ENCODE peak calls at places on chromosomes 12 and 14, in seven cellular contexts. One of them, this sample, is unnamed.

GRCh38 chr12:108729612-108730336 is 1.5 kb downstream of the CORO1C start:
- DNase-seq in stomach: no peak
- DNase-seq in EL: peak; percentile 55
- DNase-seq in NCI-H1092 treated with DMSO at 0.1 percent for 48 hours: peak; percentile 34
- DNase-seq in body of pancreas: peak; percentile 9
- DNase-seq in left colon: no peak
- DNase-seq in anterior cingulate cortex: no peak
- DNase-seq in this sample: no peak

GRCh38 chr14:23067847-23068791 is 10.8 kb upstream of the CDH24 start:
- DNase-seq in stomach: no peak
- DNase-seq in EL: peak; percentile 18
- DNase-seq in NCI-H1092 treated with DMSO at 0.1 percent for 48 hours: no peak
- DNase-seq in body of pancreas: no peak
- DNase-seq in left colon: no peak
- DNase-seq in anterior cingulate cortex: no peak
- DNase-seq in this sample: no peak

GRCh38 chr12:19222566-19222965 is 93.0 kb downstream of the PLEKHA5 start:
- DNase-seq in stomach: no peak
- DNase-seq in EL: no peak
- DNase-seq in NCI-H1092 treated with DMSO at 0.1 percent for 48 hours: peak; percentile 60
- DNase-seq in body of pancreas: no peak
- DNase-seq in left colon: no peak
- DNase-seq in anterior cingulate cortex: no peak
- DNase-seq in this sample: no peak

GRCh38 chr12:105538880-105539279 is 208.4 kb downstream of the C12orf75 start:
- DNase-seq in stomach: no peak
- DNase-seq in EL: no peak
- DNase-seq in NCI-H1092 treated with DMSO at 0.1 percent for 48 hours: no peak
- DNase-seq in body of pancreas: no peak
- DNase-seq in left colon: no peak
- DNase-seq in anterior cingulate cortex: no peak
- DNase-seq in this sample: no peak

GRCh38 chr12:95396849-95397498 is 77.0 kb upstream of the METAP2 start:
- DNase-seq in stomach: no peak
- DNase-seq in EL: peak; percentile 46
- DNase-seq in NCI-H1092 treated with DMSO at 0.1 percent for 48 hours: no peak
- DNase-seq in body of pancreas: no peak
- DNase-seq in left colon: no peak
- DNase-seq in anterior cingulate cortex: no peak
- DNase-seq in this sample: no peak

GRCh38 chr12:86138770-86139169 is 117.4 kb downstream of the MGAT4C start:
- DNase-seq in stomach: no peak
- DNase-seq in EL: no peak
- DNase-seq in NCI-H1092 treated with DMSO at 0.1 percent for 48 hours: no peak
- DNase-seq in body of pancreas: no peak
- DNase-seq in left colon: no peak
- DNase-seq in anterior cingulate cortex: no peak
- DNase-seq in this sample: no peak

GRCh38 chr14:103136388-103137271 is 13.4 kb downstream of the TNFAIP2 start:
- DNase-seq in stomach: no peak
- DNase-seq in EL: peak; percentile 81
- DNase-seq in NCI-H1092 treated with DMSO at 0.1 percent for 48 hours: no peak
- DNase-seq in body of pancreas: no peak
- DNase-seq in left colon: no peak
- DNase-seq in anterior cingulate cortex: no peak
- DNase-seq in this sample: no peak

GRCh38 chr12:28974166-28974565 is 174.9 kb upstream of the FAR2 start:
- DNase-seq in stomach: no peak
- DNase-seq in EL: peak; percentile 45
- DNase-seq in NCI-H1092 treated with DMSO at 0.1 percent for 48 hours: no peak
- DNase-seq in body of pancreas: no peak
- DNase-seq in left colon: no peak
- DNase-seq in anterior cingulate cortex: no peak
- DNase-seq in this sample: no peak

GRCh38 chr14:33802737-33803136 is 148.1 kb downstream of the EGLN3 start:
- DNase-seq in stomach: no peak
- DNase-seq in EL: no peak
- DNase-seq in NCI-H1092 treated with DMSO at 0.1 percent for 48 hours: no peak
- DNase-seq in body of pancreas: no peak
- DNase-seq in left colon: no peak
- DNase-seq in anterior cingulate cortex: no peak
- DNase-seq in this sample: no peak

GRCh38 chr12:114697246-114697716 is 13.3 kb upstream of the TBX3 start:
- DNase-seq in stomach: no peak
- DNase-seq in EL: no peak
- DNase-seq in NCI-H1092 treated with DMSO at 0.1 percent for 48 hours: no peak
- DNase-seq in body of pancreas: no peak
- DNase-seq in left colon: no peak
- DNase-seq in anterior cingulate cortex: no peak
- DNase-seq in this sample: no peak

GRCh38 chr14:75257241-75257640 is 21.4 kb upstream of the FOS start:
- DNase-seq in stomach: no peak
- DNase-seq in EL: peak; percentile 33
- DNase-seq in NCI-H1092 treated with DMSO at 0.1 percent for 48 hours: no peak
- DNase-seq in body of pancreas: no peak
- DNase-seq in left colon: no peak
- DNase-seq in anterior cingulate cortex: no peak
- DNase-seq in this sample: no peak

GRCh38 chr12:75720807-75721206 is 209.4 kb upstream of the KRR1 start:
- DNase-seq in stomach: peak; percentile 55
- DNase-seq in EL: no peak
- DNase-seq in NCI-H1092 treated with DMSO at 0.1 percent for 48 hours: peak; percentile 55
- DNase-seq in body of pancreas: peak; percentile 66
- DNase-seq in left colon: no peak
- DNase-seq in anterior cingulate cortex: no peak
- DNase-seq in this sample: no peak

GRCh38 chr12:2283910-2284309 is 231.1 kb downstream of the CACNA1C start:
- DNase-seq in stomach: no peak
- DNase-seq in EL: peak; percentile 51
- DNase-seq in NCI-H1092 treated with DMSO at 0.1 percent for 48 hours: no peak
- DNase-seq in body of pancreas: no peak
- DNase-seq in left colon: no peak
- DNase-seq in anterior cingulate cortex: no peak
- DNase-seq in this sample: peak; percentile 39

GRCh38 chr12:125185311-125185739 is 120.1 kb downstream of the AACS start:
- DNase-seq in stomach: no peak
- DNase-seq in EL: no peak
- DNase-seq in NCI-H1092 treated with DMSO at 0.1 percent for 48 hours: no peak
- DNase-seq in body of pancreas: no peak
- DNase-seq in left colon: no peak
- DNase-seq in anterior cingulate cortex: no peak
- DNase-seq in this sample: no peak

GRCh38 chr12:127957001-127957660 is 309.8 kb upstream of the TMEM132C start:
- DNase-seq in stomach: no peak
- DNase-seq in EL: peak; percentile 72
- DNase-seq in NCI-H1092 treated with DMSO at 0.1 percent for 48 hours: no peak
- DNase-seq in body of pancreas: no peak
- DNase-seq in left colon: no peak
- DNase-seq in anterior cingulate cortex: no peak
- DNase-seq in this sample: no peak

GRCh38 chr12:57815177-57816000 is 3.1 kb downstream of the AVIL start:
- DNase-seq in stomach: no peak
- DNase-seq in EL: no peak
- DNase-seq in NCI-H1092 treated with DMSO at 0.1 percent for 48 hours: no peak
- DNase-seq in body of pancreas: no peak
- DNase-seq in left colon: no peak
- DNase-seq in anterior cingulate cortex: no peak
- DNase-seq in this sample: no peak

GRCh38 chr12:49619286-49619685 is 4.1 kb upstream of the PRPF40B start:
- DNase-seq in stomach: no peak
- DNase-seq in EL: no peak
- DNase-seq in NCI-H1092 treated with DMSO at 0.1 percent for 48 hours: no peak
- DNase-seq in body of pancreas: no peak
- DNase-seq in left colon: no peak
- DNase-seq in anterior cingulate cortex: no peak
- DNase-seq in this sample: no peak

GRCh38 chr14:92751819-92752218 is 3.4 kb upstream of the LGMN start:
- DNase-seq in stomach: no peak
- DNase-seq in EL: no peak
- DNase-seq in NCI-H1092 treated with DMSO at 0.1 percent for 48 hours: no peak
- DNase-seq in body of pancreas: no peak
- DNase-seq in left colon: no peak
- DNase-seq in anterior cingulate cortex: no peak
- DNase-seq in this sample: no peak

GRCh38 chr14:100749967-100750597 is 23.4 kb downstream of the DLK1 start:
- DNase-seq in stomach: no peak
- DNase-seq in EL: no peak
- DNase-seq in NCI-H1092 treated with DMSO at 0.1 percent for 48 hours: no peak
- DNase-seq in body of pancreas: no peak
- DNase-seq in left colon: no peak
- DNase-seq in anterior cingulate cortex: no peak
- DNase-seq in this sample: no peak

GRCh38 chr14:52695481-52696091 is at the start of gene ERO1A:
- DNase-seq in stomach: peak; percentile 88
- DNase-seq in EL: peak; percentile 87
- DNase-seq in NCI-H1092 treated with DMSO at 0.1 percent for 48 hours: peak; percentile 85
- DNase-seq in body of pancreas: peak; percentile 90
- DNase-seq in left colon: peak; percentile 89
- DNase-seq in anterior cingulate cortex: peak; percentile 74
- DNase-seq in this sample: peak; percentile 93

GRCh38 chr14:38143651-38144505 is 63.8 kb upstream of the SSTR1 start:
- DNase-seq in stomach: no peak
- DNase-seq in EL: peak; percentile 93
- DNase-seq in NCI-H1092 treated with DMSO at 0.1 percent for 48 hours: no peak
- DNase-seq in body of pancreas: no peak
- DNase-seq in left colon: no peak
- DNase-seq in anterior cingulate cortex: no peak
- DNase-seq in this sample: no peak

GRCh38 chr14:99586761-99587462 is 17.1 kb downstream of the CCDC85C start:
- DNase-seq in stomach: no peak
- DNase-seq in EL: peak; percentile 70
- DNase-seq in NCI-H1092 treated with DMSO at 0.1 percent for 48 hours: no peak
- DNase-seq in body of pancreas: no peak
- DNase-seq in left colon: no peak
- DNase-seq in anterior cingulate cortex: no peak
- DNase-seq in this sample: no peak

GRCh38 chr12:83389237-83389996 is 702.7 kb downstream of the TMTC2 start:
- DNase-seq in stomach: no peak
- DNase-seq in EL: no peak
- DNase-seq in NCI-H1092 treated with DMSO at 0.1 percent for 48 hours: no peak
- DNase-seq in body of pancreas: peak; percentile 68
- DNase-seq in left colon: peak; percentile 23
- DNase-seq in anterior cingulate cortex: no peak
- DNase-seq in this sample: peak; percentile 54

GRCh38 chr12:18454330-18454729 is 193.0 kb downstream of the PIK3C2G start:
- DNase-seq in stomach: no peak
- DNase-seq in EL: no peak
- DNase-seq in NCI-H1092 treated with DMSO at 0.1 percent for 48 hours: no peak
- DNase-seq in body of pancreas: no peak
- DNase-seq in left colon: no peak
- DNase-seq in anterior cingulate cortex: no peak
- DNase-seq in this sample: no peak

GRCh38 chr12:6341439-6342139 is at the start of gene TNFRSF1A:
- DNase-seq in stomach: peak; percentile 75
- DNase-seq in EL: peak; percentile 82
- DNase-seq in NCI-H1092 treated with DMSO at 0.1 percent for 48 hours: no peak
- DNase-seq in body of pancreas: peak; percentile 87
- DNase-seq in left colon: peak; percentile 75
- DNase-seq in anterior cingulate cortex: no peak
- DNase-seq in this sample: peak; percentile 80

GRCh38 chr12:26853303-26854027 is 20.5 kb upstream of the ITPR2 start:
- DNase-seq in stomach: peak; percentile 75
- DNase-seq in EL: peak; percentile 57
- DNase-seq in NCI-H1092 treated with DMSO at 0.1 percent for 48 hours: peak; percentile 70
- DNase-seq in body of pancreas: peak; percentile 77
- DNase-seq in left colon: peak; percentile 75
- DNase-seq in anterior cingulate cortex: peak; percentile 7
- DNase-seq in this sample: peak; percentile 86

GRCh38 chr12:82708507-82708906 is 21.8 kb downstream of the TMTC2 start:
- DNase-seq in stomach: no peak
- DNase-seq in EL: no peak
- DNase-seq in NCI-H1092 treated with DMSO at 0.1 percent for 48 hours: no peak
- DNase-seq in body of pancreas: peak; percentile 11
- DNase-seq in left colon: peak; percentile 23
- DNase-seq in anterior cingulate cortex: peak; percentile 12
- DNase-seq in this sample: no peak

GRCh38 chr12:89064780-89065179 is 287.5 kb downstream of the DUSP6 start:
- DNase-seq in stomach: no peak
- DNase-seq in EL: peak; percentile 89
- DNase-seq in NCI-H1092 treated with DMSO at 0.1 percent for 48 hours: no peak
- DNase-seq in body of pancreas: no peak
- DNase-seq in left colon: no peak
- DNase-seq in anterior cingulate cortex: no peak
- DNase-seq in this sample: no peak

GRCh38 chr12:52946797-52947547 is 1.9 kb upstream of the KRT18 start:
- DNase-seq in stomach: peak; percentile 55
- DNase-seq in EL: peak; percentile 48
- DNase-seq in NCI-H1092 treated with DMSO at 0.1 percent for 48 hours: no peak
- DNase-seq in body of pancreas: peak; percentile 73
- DNase-seq in left colon: no peak
- DNase-seq in anterior cingulate cortex: no peak
- DNase-seq in this sample: peak; percentile 77

GRCh38 chr12:94100254-94100653 is 48.1 kb upstream of the PLXNC1 start:
- DNase-seq in stomach: no peak
- DNase-seq in EL: peak; percentile 71
- DNase-seq in NCI-H1092 treated with DMSO at 0.1 percent for 48 hours: no peak
- DNase-seq in body of pancreas: no peak
- DNase-seq in left colon: no peak
- DNase-seq in anterior cingulate cortex: no peak
- DNase-seq in this sample: no peak

GRCh38 chr12:112149596-112149995 is 24.2 kb downstream of the TRAFD1 start:
- DNase-seq in stomach: no peak
- DNase-seq in EL: no peak
- DNase-seq in NCI-H1092 treated with DMSO at 0.1 percent for 48 hours: no peak
- DNase-seq in body of pancreas: peak; percentile 68
- DNase-seq in left colon: no peak
- DNase-seq in anterior cingulate cortex: no peak
- DNase-seq in this sample: peak; percentile 44

GRCh38 chr12:3973269-3973884 is 100.2 kb upstream of the PARP11 start:
- DNase-seq in stomach: no peak
- DNase-seq in EL: no peak
- DNase-seq in NCI-H1092 treated with DMSO at 0.1 percent for 48 hours: no peak
- DNase-seq in body of pancreas: no peak
- DNase-seq in left colon: no peak
- DNase-seq in anterior cingulate cortex: no peak
- DNase-seq in this sample: no peak

GRCh38 chr12:92297932-92298681 is 152.5 kb upstream of the BTG1 start:
- DNase-seq in stomach: no peak
- DNase-seq in EL: peak; percentile 54
- DNase-seq in NCI-H1092 treated with DMSO at 0.1 percent for 48 hours: no peak
- DNase-seq in body of pancreas: peak; percentile 19
- DNase-seq in left colon: no peak
- DNase-seq in anterior cingulate cortex: no peak
- DNase-seq in this sample: no peak

GRCh38 chr12:12835378-12836145 is 22.4 kb downstream of the DDX47 start:
- DNase-seq in stomach: no peak
- DNase-seq in EL: peak; percentile 81
- DNase-seq in NCI-H1092 treated with DMSO at 0.1 percent for 48 hours: no peak
- DNase-seq in body of pancreas: no peak
- DNase-seq in left colon: no peak
- DNase-seq in anterior cingulate cortex: no peak
- DNase-seq in this sample: no peak

This sample was measured in left lobe of liver.